ENCODE peak calls at places on chromosomes 12 and 14, in four cellular contexts. Z, Y, U and I are unnamed samples.
A peak's percentile ranks its signal among the peaks of the same experiment; 100 is the strongest.

GRCh38 chr12:118237908-118238307 is 102.0 kb downstream of the PEBP1 start:
- DNase-seq in Z (peak; percentile 48), Y (no peak), U (peak; percentile 94), I (peak; percentile 4)

GRCh38 chr12:93888964-93889363 is 211.8 kb downstream of the CRADD start:
- DNase-seq in Z (no peak), Y (no peak), U (no peak), I (no peak)

GRCh38 chr12:128571906-128572305 is 251.9 kb downstream of the SLC15A4 start:
- DNase-seq in Z (no peak), Y (no peak), U (no peak), I (no peak)

GRCh38 chr14:25677111-25677510 is 627.2 kb upstream of the STXBP6 start:
- DNase-seq in Z (no peak), Y (no peak), U (no peak), I (no peak)

GRCh38 chr14:101364503-101365328 is 196.6 kb upstream of the DIO3 start:
- DNase-seq in Z (no peak), Y (no peak), U (no peak), I (peak; percentile 69)

GRCh38 chr12:66241061-66242043 is 52.3 kb downstream of the IRAK3 start:
- DNase-seq in Z (peak; percentile 52), Y (peak; percentile 42), U (peak; percentile 60), I (peak; percentile 95)

GRCh38 chr14:22412936-22413411 is 176.1 kb downstream of the DAD1 start:
- DNase-seq in Z (no peak), Y (no peak), U (no peak), I (peak; percentile 19)

GRCh38 chr12:96258451-96258933 is 64.3 kb downstream of the ELK3 start:
- DNase-seq in Z (no peak), Y (no peak), U (no peak), I (peak; percentile 74)

GRCh38 chr14:62269204-62269603 is 507.0 kb downstream of the SNAPC1 start:
- DNase-seq in Z (no peak), Y (no peak), U (peak; percentile 29), I (no peak)

GRCh38 chr14:104431929-104432541 is 147.5 kb upstream of the C14orf180 start:
- DNase-seq in Z (no peak), Y (no peak), U (no peak), I (no peak)

GRCh38 chr12:53571295-53571694 is 54.9 kb downstream of the ATF7 start:
- DNase-seq in Z (no peak), Y (peak; percentile 12), U (no peak), I (no peak)

GRCh38 chr12:106133136-106134087 is 5.3 kb downstream of the NUAK1 start:
- DNase-seq in Z (peak; percentile 51), Y (no peak), U (peak; percentile 89), I (no peak)

GRCh38 chr12:15474766-15475165 is 152.5 kb downstream of the PTPRO start:
- DNase-seq in Z (no peak), Y (no peak), U (no peak), I (no peak)

GRCh38 chr12:71011261-71011660 is 90.7 kb upstream of the PTPRR start:
- DNase-seq in Z (no peak), Y (no peak), U (peak; percentile 32), I (no peak)

GRCh38 chr12:125186471-125187147 is 121.4 kb downstream of the AACS start:
- DNase-seq in Z (no peak), Y (no peak), U (peak; percentile 5), I (peak; percentile 3)

GRCh38 chr14:95523051-95523817 is 6.8 kb upstream of the SYNE3 start:
- DNase-seq in Z (no peak), Y (no peak), U (no peak), I (peak; percentile 88)

GRCh38 chr12:88538250-88538649 is 42.0 kb downstream of the KITLG start:
- DNase-seq in Z (no peak), Y (no peak), U (no peak), I (peak; percentile 91)

GRCh38 chr12:116172224-116172849 is 105.2 kb downstream of the MED13L start:
- DNase-seq in Z (no peak), Y (peak; percentile 52), U (peak; percentile 28), I (no peak)

GRCh38 chr12:21065845-21066244 is 65.1 kb upstream of the SLCO1B1 start:
- DNase-seq in Z (no peak), Y (peak; percentile 25), U (peak; percentile 5), I (no peak)

GRCh38 chr14:89957791-89958190 is 2.1 kb downstream of the TDP1 start:
- DNase-seq in Z (no peak), Y (no peak), U (peak; percentile 27), I (no peak)

GRCh38 chr14:88189040-88189839 is 133.8 kb downstream of the KCNK10 start:
- DNase-seq in Z (peak; percentile 83), Y (peak; percentile 53), U (peak; percentile 93), I (peak; percentile 91)

GRCh38 chr14:95018845-95019244 is 138.5 kb downstream of the DICER1 start:
- DNase-seq in Z (no peak), Y (no peak), U (no peak), I (peak; percentile 40)

GRCh38 chr12:80400591-80400991 is 43.4 kb upstream of the PTPRQ start:
- DNase-seq in Z (no peak), Y (no peak), U (no peak), I (no peak)

GRCh38 chr12:113852695-113853490 is 113.2 kb downstream of the RBM19 start:
- DNase-seq in Z (no peak), Y (no peak), U (no peak), I (no peak)

GRCh38 chr12:115873416-115874082 is 403.9 kb downstream of the MED13L start:
- DNase-seq in Z (no peak), Y (no peak), U (peak; percentile 46), I (no peak)

GRCh38 chr14:64800000-64800399 is 79.7 kb downstream of the SPTB start:
- DNase-seq in Z (peak; percentile 48), Y (peak; percentile 8), U (peak; percentile 66), I (peak; percentile 31)

GRCh38 chr12:41919526-41920305 is 225.0 kb downstream of the GXYLT1 start:
- DNase-seq in Z (no peak), Y (no peak), U (no peak), I (no peak)

GRCh38 chr12:125092872-125093680 is 27.8 kb downstream of the AACS start:
- DNase-seq in Z (peak; percentile 19), Y (no peak), U (peak; percentile 73), I (peak; percentile 26)

GRCh38 chr14:65255029-65255545 is 152.8 kb upstream of the MAX start:
- DNase-seq in Z (peak; percentile 82), Y (no peak), U (peak; percentile 96), I (peak; percentile 65)

GRCh38 chr14:103518416-103519042 is 4.1 kb downstream of the CKB start:
- DNase-seq in Z (peak; percentile 36), Y (no peak), U (peak; percentile 60), I (no peak)

GRCh38 chr12:109709401-109710278 is 4.0 kb upstream of the FAM222A start:
- DNase-seq in Z (no peak), Y (no peak), U (peak; percentile 9), I (no peak)

GRCh38 chr12:49624919-49625577 is 1.7 kb downstream of the PRPF40B start:
- DNase-seq in Z (no peak), Y (no peak), U (peak; percentile 91), I (peak; percentile 40)

GRCh38 chr12:75944905-75945412 is 86.6 kb downstream of the PHLDA1 start:
- DNase-seq in Z (no peak), Y (no peak), U (peak; percentile 58), I (no peak)

GRCh38 chr12:77166711-77167110 is 101.3 kb upstream of the E2F7 start:
- DNase-seq in Z (peak; percentile 58), Y (no peak), U (peak; percentile 13), I (no peak)

GRCh38 chr14:35855886-35856481 is 29.8 kb downstream of the BRMS1L start:
- DNase-seq in Z (no peak), Y (peak; percentile 82), U (no peak), I (no peak)

GRCh38 chr14:88791629-88792571 is 853 bp downstream of the EML5 start:
- DNase-seq in Z (peak; percentile 2), Y (peak; percentile 8), U (no peak), I (no peak)

GRCh38 chr14:38053684-38054083 is 154.0 kb upstream of the SSTR1 start:
- DNase-seq in Z (no peak), Y (no peak), U (no peak), I (peak; percentile 34)

GRCh38 chr14:38056270-38056669 is 151.4 kb upstream of the SSTR1 start:
- DNase-seq in Z (no peak), Y (no peak), U (no peak), I (no peak)
- TF ChIP-seq CTCF in Z (peak; percentile 24), Y (no peak), U (no peak), I (peak; percentile 13)

DNA sequence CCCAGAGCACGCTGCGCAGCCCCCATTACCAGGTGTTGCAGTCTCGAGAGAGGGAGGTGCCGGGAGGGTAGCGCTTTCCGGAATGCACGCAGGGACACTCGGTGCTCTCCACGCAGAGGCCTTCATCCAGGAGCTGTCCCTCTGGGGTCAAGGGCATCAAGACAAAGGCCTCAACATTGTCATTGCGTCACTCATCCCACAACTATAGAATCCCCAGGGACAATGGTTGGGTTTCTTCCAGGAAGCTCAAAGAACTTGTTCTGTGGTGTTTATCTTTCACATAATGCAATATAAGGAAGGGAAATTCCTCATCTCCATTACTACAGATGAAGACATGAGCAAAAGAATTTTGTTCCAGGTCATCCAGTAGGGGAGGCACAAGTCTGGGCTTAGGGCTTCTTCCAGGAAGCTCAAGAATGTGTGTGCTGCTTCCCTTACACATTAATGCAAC is 52.1 kb downstream of the VWF start:
- DNase-seq in Z (peak; percentile 43), Y (no peak), U (peak; percentile 93), I (peak; percentile 49)
- TF ChIP-seq CTCF in Z (peak; percentile 40), Y (no peak), U (peak; percentile 55), I (peak; percentile 30)

DNA sequence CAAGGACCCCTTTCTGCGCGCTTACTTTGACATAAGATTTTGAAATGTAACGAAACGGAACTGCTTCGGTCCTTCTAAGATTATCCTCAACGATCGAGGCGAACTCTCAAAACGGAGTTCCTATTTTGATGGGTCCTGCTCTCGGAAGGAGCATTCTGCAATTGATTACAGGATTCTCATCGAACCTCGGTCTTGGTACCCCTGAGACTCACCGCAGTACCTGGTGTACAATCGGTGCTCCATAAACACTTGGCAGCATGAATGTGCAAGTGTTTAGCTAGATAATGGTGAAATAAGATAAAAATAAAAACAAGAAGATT is 530 bp upstream of the NEMF start:
- DNase-seq in Z (no peak), Y (no peak), U (no peak), I (no peak)
- TF ChIP-seq CTCF in Z (peak; percentile 41), Y (no peak), U (no peak), I (no peak)

DNA sequence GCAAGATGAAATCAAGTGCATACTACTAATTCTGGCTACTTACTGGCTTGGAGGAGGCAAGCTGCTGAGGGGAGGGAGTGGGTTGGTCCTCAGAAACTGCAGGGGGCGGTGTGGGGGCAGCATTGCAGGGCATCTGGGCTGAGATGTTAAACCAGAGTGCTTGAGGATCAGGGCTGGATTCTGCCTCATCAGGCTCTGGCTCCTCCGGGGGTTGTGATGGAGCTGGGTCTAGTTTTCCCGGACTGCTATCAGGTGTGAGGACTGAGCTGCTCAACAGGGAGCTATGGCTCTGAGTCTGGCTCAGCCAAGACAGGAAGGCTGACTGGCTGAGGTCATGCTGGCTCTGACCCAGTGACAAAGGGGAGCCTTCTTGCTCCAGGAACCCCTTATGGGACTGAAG is 28.6 kb downstream of the BAZ2A start:
- DNase-seq in Z (no peak), Y (no peak), U (no peak), I (no peak)
- TF ChIP-seq CTCF in Z (peak; percentile 47), Y (peak; percentile 26), U (peak; percentile 4), I (peak; percentile 18)